ENCODE peak calls at places on chromosomes 5 and 9, in four cellular contexts. J, C, I and P are unnamed samples.

GRCh38 chr5:86971034-86971511 is 296.6 kb upstream of the RASA1 start:
- DNase-seq in J (peak; percentile 3), C (peak; percentile 31), I (no peak), P (peak; percentile 27)

GRCh38 chr9:107178302-107178701 is 104.8 kb upstream of the RAD23B start:
- DNase-seq in J (no peak), C (no peak), I (no peak), P (peak; percentile 39)

GRCh38 chr5:128082551-128083032 is 974 bp upstream of the SLC12A2 start:
- DNase-seq in J (no peak), C (no peak), I (no peak), P (no peak)

GRCh38 chr9:82035332-82035731 is 46.8 kb downstream of the SPATA31D1 start:
- DNase-seq in J (no peak), C (no peak), I (no peak), P (peak; percentile 72)

GRCh38 chr5:154837009-154837881 is 13.2 kb downstream of the FAXDC2 start:
- DNase-seq in J (peak; percentile 73), C (no peak), I (no peak), P (no peak)

GRCh38 chr5:102583663-102584062 is 84.9 kb upstream of the SLCO6A1 start:
- DNase-seq in J (no peak), C (peak; percentile 1), I (no peak), P (peak; percentile 18)

GRCh38 chr9:113492343-113493079 is 29.0 kb downstream of the RGS3 start:
- DNase-seq in J (no peak), C (no peak), I (no peak), P (peak; percentile 36)

GRCh38 chr5:173972844-173973613 is 15.9 kb upstream of the C5orf47 start:
- DNase-seq in J (peak; percentile 73), C (peak; percentile 86), I (peak; percentile 81), P (peak; percentile 83)

GRCh38 chr9:99129091-99129490 is 24.2 kb downstream of the TGFBR1 start:
- DNase-seq in J (no peak), C (no peak), I (no peak), P (no peak)

GRCh38 chr9:3760031-3760430 is 234.2 kb upstream of the RFX3 start:
- DNase-seq in J (no peak), C (peak; percentile 24), I (no peak), P (peak; percentile 18)

GRCh38 chr9:132757031-132757430 is 86.8 kb downstream of the GTF3C4 start:
- DNase-seq in J (no peak), C (no peak), I (no peak), P (no peak)

GRCh38 chr5:82863260-82863659 is 213.9 kb downstream of the TMEM167A start:
- DNase-seq in J (no peak), C (no peak), I (no peak), P (no peak)

GRCh38 chr9:137809038-137809630 is 68.4 kb upstream of the CACNA1B start:
- DNase-seq in J (no peak), C (no peak), I (no peak), P (no peak)

GRCh38 chr5:80238778-80239679 is 16.8 kb downstream of the SERINC5 start:
- DNase-seq in J (no peak), C (no peak), I (no peak), P (peak; percentile 61)

GRCh38 chr5:131280417-131280816 is 16.6 kb downstream of the CDC42SE2 start:
- DNase-seq in J (no peak), C (no peak), I (no peak), P (no peak)

GRCh38 chr5:10036136-10036535 is 213.6 kb downstream of the ATPSCKMT start:
- DNase-seq in J (no peak), C (no peak), I (no peak), P (peak; percentile 58)

GRCh38 chr5:112848116-112848811 is 12.8 kb upstream of the SRP19 start:
- DNase-seq in J (peak; percentile 76), C (peak; percentile 71), I (peak; percentile 49), P (peak; percentile 78)

GRCh38 chr9:89078860-89079259 is 87.6 kb downstream of the S1PR3 start:
- DNase-seq in J (no peak), C (no peak), I (no peak), P (peak; percentile 57)

GRCh38 chr5:67364381-67364970 is 167.9 kb upstream of the CD180 start:
- DNase-seq in J (no peak), C (no peak), I (no peak), P (no peak)

GRCh38 chr5:160175438-160176218 is 53.7 kb upstream of the FABP6 start:
- DNase-seq in J (no peak), C (no peak), I (no peak), P (peak; percentile 41)

GRCh38 chr5:172403822-172404221 is 50.5 kb downstream of the SH3PXD2B start:
- DNase-seq in J (no peak), C (no peak), I (no peak), P (no peak)

GRCh38 chr5:95963650-95964410 is 2.2 kb upstream of the ELL2 start:
- DNase-seq in J (no peak), C (no peak), I (no peak), P (no peak)

GRCh38 chr9:35904966-35905781 is 828 bp upstream of the HRCT1 start:
- DNase-seq in J (no peak), C (peak; percentile 25), I (no peak), P (peak; percentile 74)

GRCh38 chr5:31750215-31750614 is 111.3 kb downstream of the PDZD2 start:
- DNase-seq in J (no peak), C (no peak), I (no peak), P (no peak)

GRCh38 chr9:80968611-80969010 is 720.7 kb downstream of the TLE1 start:
- DNase-seq in J (no peak), C (no peak), I (no peak), P (peak; percentile 87)

GRCh38 chr5:154860123-154860522 is 1.7 kb downstream of the CNOT8 start:
- DNase-seq in J (peak; percentile 58), C (no peak), I (no peak), P (peak; percentile 77)

GRCh38 chr9:135077497-135078200 is 9.8 kb upstream of the OLFM1 start:
- DNase-seq in J (no peak), C (no peak), I (peak; percentile 52), P (no peak)

GRCh38 chr9:84153885-84154284 is 173.3 kb downstream of the RMI1 start:
- DNase-seq in J (no peak), C (no peak), I (no peak), P (peak; percentile 71)

GRCh38 chr9:104858271-104858670 is 69.7 kb downstream of the ABCA1 start:
- DNase-seq in J (no peak), C (no peak), I (no peak), P (peak; percentile 75)

GRCh38 chr9:114827658-114828360 is 22.0 kb upstream of the TNFSF15 start:
- DNase-seq in J (no peak), C (no peak), I (no peak), P (no peak)

GRCh38 chr5:174409070-174409469 is 315.3 kb upstream of the MSX2 start:
- DNase-seq in J (no peak), C (no peak), I (peak; percentile 13), P (no peak)

GRCh38 chr5:6525422-6525821 is 76.8 kb downstream of the UBE2QL1 start:
- DNase-seq in J (no peak), C (no peak), I (no peak), P (no peak)

GRCh38 chr9:108286807-108287206 is 569.0 kb downstream of the ACTL7B start:
- DNase-seq in J (no peak), C (no peak), I (no peak), P (no peak)

GRCh38 chr5:91712718-91713117 is 329.6 kb upstream of the ARRDC3 start:
- DNase-seq in J (no peak), C (no peak), I (no peak), P (no peak)

DNA sequence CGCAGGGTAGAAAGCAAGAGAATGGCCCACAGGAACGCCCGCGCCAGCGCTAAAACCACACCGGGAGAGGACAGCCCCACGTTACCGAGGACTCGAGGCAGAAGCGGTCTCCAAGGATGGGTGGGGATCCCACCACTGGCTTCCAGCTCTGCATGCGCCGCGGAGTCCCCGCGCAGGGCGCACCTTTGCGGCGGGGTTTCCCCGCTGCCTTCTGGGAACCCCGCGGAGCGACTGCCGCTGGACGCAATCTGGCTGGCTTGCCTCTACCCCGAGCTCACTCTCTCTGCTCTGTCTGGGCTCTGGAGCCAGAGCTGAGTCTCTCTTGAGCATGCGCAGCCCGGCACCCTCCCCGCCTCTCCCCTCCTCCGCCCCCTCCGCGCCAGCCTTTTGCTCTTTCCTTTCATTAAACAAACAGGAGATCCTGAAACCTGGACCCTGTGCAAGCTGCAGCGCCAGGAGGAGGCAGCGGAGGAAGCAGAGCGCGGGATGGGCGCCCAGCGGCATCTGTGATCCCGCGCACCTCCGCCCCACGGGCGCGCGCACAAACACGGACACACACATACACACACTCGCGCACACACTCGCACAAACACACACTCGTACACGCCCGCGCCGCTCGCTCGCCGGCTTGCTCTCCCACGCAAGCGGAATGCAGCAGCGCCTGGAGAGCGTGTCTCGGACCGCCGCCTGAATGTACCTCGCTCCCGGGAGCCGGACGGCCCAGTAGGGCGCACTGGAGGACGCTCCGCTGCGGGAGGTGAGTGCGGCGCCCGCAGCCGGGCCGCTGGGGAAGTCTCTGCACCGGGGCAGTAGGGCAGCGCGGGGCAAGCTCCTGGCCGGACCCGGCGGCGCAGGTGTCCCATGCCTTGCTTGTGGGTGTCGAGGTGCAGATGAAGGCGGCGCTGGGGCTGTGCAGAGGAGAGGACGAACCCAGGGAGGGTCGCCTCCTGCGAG is at the start of gene PLPPR1:
- DNase-seq in J (peak; percentile 89), C (peak; percentile 53), I (no peak), P (peak; percentile 3)
- TF ChIP-seq SMC3 in J (no peak), C (no peak), I (no peak), P (no peak)

GRCh38 chr9:129200255-129200654 is 22.2 kb upstream of the IER5L start:
- DNase-seq in J (no peak), C (no peak), I (no peak), P (no peak)
- TF ChIP-seq SMC3 in J (no peak), C (no peak), I (no peak), P (no peak)

GRCh38 chr9:22141906-22142305 is 132.8 kb upstream of the CDKN2B start:
- DNase-seq in J (peak; percentile 8), C (no peak), I (no peak), P (peak; percentile 18)
- TF ChIP-seq SMC3 in J (no peak), C (no peak), I (no peak), P (no peak)

GRCh38 chr9:110255064-110255416 is 1.3 kb downstream of the TXN start:
- DNase-seq in J (no peak), C (no peak), I (no peak), P (no peak)
- TF ChIP-seq SMC3 in J (no peak), C (no peak), I (no peak), P (no peak)

DNA sequence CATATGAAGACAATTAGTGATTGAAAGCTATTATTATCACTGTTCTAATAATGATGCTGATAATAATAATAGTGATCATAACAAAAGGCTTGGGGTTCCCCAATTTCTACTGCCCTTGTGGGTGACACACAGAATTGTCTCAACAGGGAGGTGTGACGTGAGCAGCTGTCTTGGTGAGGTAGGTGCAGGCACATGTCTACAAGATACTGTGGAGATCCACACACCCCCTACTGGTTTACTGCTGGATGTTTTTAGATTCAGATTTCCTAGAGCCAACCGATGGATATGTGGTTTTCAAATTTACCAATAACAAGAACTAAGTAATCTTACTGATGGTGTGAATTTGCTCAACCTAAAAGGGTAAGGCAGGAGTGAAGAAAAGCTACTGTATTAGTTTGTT is 139.0 kb downstream of the TARS1 start:
- DNase-seq in J (no peak), C (no peak), I (no peak), P (no peak)
- TF ChIP-seq SMC3 in J (no peak), C (no peak), I (no peak), P (no peak)

GRCh38 chr9:136714876-136715239 is 2.5 kb downstream of the DIPK1B start:
- DNase-seq in J (no peak), C (no peak), I (no peak), P (no peak)
- TF ChIP-seq SMC3 in J (no peak), C (no peak), I (no peak), P (no peak)

GRCh38 chr9:38315085-38315595 is 77.4 kb upstream of the ALDH1B1 start:
- DNase-seq in J (no peak), C (no peak), I (no peak), P (no peak)
- TF ChIP-seq SMC3 in J (no peak), C (no peak), I (no peak), P (no peak)